ENCODE peak calls at places on chromosomes 3 and 15, in five cellular contexts. T is GM12878, S is HepG2, U is NT2/D1, C is H1. R is an unnamed sample.

GRCh38 chr15:71333839-71334238 is 218.6 kb downstream of the THSD4 start:
- DNase-seq in T (no peak), S (no peak), C (no peak), U (no peak), R (no peak)

GRCh38 chr3:4852780-4853748 is 126.2 kb upstream of the BHLHE40 start:
- DNase-seq in S (no peak), U (no peak), C (no peak), T (no peak), R (no peak)

GRCh38 chr3:6577584-6577983 is 283.3 kb upstream of the GRM7 start:
- DNase-seq in C (no peak), T (no peak), S (no peak), U (no peak), R (no peak)

GRCh38 chr3:155417119-155417517 is 123.6 kb upstream of the STRIT1 start:
- DNase-seq in S (no peak), T (no peak), U (no peak), C (no peak), R (no peak)

GRCh38 chr3:129793947-129794318 is 99.6 kb downstream of the TMCC1 start:
- DNase-seq in T (no peak), S (no peak), C (no peak), U (peak; percentile 16), R (no peak)

GRCh38 chr3:88149146-88149515 is 628 bp upstream of the C3orf38 start:
- DNase-seq in S (no peak), C (no peak), T (no peak), U (no peak), R (peak; percentile 36)

GRCh38 chr15:75389791-75390382 is 21.5 kb upstream of the MAN2C1 start:
- DNase-seq in U (no peak), C (no peak), T (no peak), S (no peak), R (no peak)

GRCh38 chr3:144085964-144086363 is 114.3 kb downstream of the DIPK2A start:
- DNase-seq in C (no peak), T (no peak), U (no peak), S (no peak), R (peak; percentile 7)

GRCh38 chr15:50627351-50628055 is 59.1 kb downstream of the TRPM7 start:
- DNase-seq in T (no peak), S (no peak), U (no peak), C (no peak), R (no peak)

GRCh38 chr3:43162573-43163084 is 56.8 kb upstream of the POMGNT2 start:
- DNase-seq in U (no peak), C (no peak), T (no peak), S (no peak), R (no peak)

GRCh38 chr15:81795899-81796298 is 249.9 kb downstream of the MEX3B start:
- DNase-seq in T (no peak), S (no peak), C (no peak), U (no peak), R (no peak)

GRCh38 chr3:187798126-187798525 is 52.9 kb upstream of the BCL6 start:
- DNase-seq in S (no peak), U (no peak), T (no peak), C (no peak), R (no peak)

GRCh38 chr3:187533797-187534196 is 136.4 kb downstream of the SST start:
- DNase-seq in S (no peak), T (no peak), C (no peak), U (no peak), R (no peak)

DNA sequence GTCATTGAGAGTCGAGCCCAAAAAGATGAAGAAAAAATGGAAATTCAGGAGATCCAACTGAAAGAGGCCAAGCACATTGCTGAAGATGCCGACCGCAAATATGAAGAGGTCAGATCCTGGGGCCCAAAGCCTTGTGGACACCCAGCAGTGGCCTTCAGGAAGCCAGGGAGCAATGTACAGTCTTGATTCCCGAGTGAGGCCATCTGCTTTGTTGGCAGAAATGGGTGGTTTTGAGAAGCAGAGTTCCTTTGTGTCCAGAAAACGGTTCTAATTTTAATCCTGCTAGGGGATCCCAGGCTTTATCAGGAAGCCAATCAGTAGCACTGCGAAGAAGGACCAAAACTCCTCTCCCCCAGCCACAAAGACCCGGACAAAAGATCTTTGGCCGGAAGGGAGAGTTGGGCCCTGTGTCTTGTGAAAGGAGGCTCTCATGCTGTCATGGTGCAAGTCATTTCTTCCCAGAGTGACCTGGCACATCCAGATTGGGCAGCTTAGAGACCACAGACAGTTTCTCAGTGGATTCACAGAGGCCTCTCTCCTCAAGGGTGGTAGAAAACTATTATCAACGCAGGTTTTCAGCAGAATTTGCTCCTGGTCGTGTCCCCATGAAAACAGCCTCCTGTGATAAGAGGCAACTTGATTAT is 17.1 kb downstream of the TPM1 start:
- DNase-seq in C (no peak), U (no peak), T (no peak), S (no peak), R (no peak)
- TF ChIP-seq SUZ12 in C (no peak), U (no peak), T (no peak), S (no peak), R (no peak)

GRCh38 chr15:93865610-93866009 is 365.8 kb upstream of the MCTP2 start:
- DNase-seq in S (no peak), C (no peak), T (no peak), U (no peak), R (no peak)
- TF ChIP-seq SUZ12 in S (no peak), C (no peak), T (no peak), U (no peak), R (no peak)

GRCh38 chr15:30788595-30788994 is 115.1 kb upstream of the FAN1 start:
- DNase-seq in C (no peak), T (no peak), U (no peak), S (no peak), R (no peak)

GRCh38 chr15:30794388-30794787 is 109.3 kb upstream of the FAN1 start:
- DNase-seq in T (no peak), C (no peak), S (no peak), U (no peak), R (no peak)

GRCh38 chr15:30791776-30792175 is 111.9 kb upstream of the FAN1 start:
- DNase-seq in S (no peak), U (no peak), C (no peak), T (no peak), R (no peak)

DNA sequence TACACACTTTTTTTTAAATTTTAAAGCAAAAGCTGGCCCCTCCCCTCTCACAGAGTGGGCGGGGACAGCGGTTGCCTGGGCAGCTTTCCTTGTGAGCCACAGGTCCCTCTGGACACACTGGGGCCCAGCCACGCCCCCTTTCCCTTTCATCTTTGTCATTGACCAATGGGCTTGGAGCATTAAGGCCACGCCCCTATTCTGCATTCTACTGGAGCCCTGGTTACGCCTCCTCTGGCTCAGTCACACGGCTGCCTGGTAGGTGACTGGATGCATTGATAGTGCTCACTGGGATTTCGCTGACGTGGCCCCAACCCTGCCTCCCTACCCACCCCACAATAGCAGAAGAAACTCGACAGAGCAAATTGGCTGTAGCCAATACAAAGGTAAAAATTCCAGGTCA is 112.5 kb upstream of the FAN1 start:
- DNase-seq in C (no peak), S (no peak), U (no peak), T (no peak), R (peak; percentile 3)
- TF ChIP-seq SUZ12 in C (no peak), S (no peak), U (no peak), T (no peak), R (no peak)

GRCh38 chr3:14481018-14481645 is 59.0 kb downstream of the GRIP2 start:
- DNase-seq in C (no peak), U (no peak), S (no peak), T (no peak), R (no peak)
- TF ChIP-seq SUZ12 in C (no peak), U (no peak), S (no peak), T (no peak), R (no peak)

GRCh38 chr15:82882250-82882928 is 70.1 kb downstream of the HOMER2 start:
- DNase-seq in U (no peak), S (no peak), T (no peak), C (no peak), R (no peak)
- TF ChIP-seq SUZ12 in U (no peak), S (no peak), T (no peak), C (no peak), R (no peak)

DNA sequence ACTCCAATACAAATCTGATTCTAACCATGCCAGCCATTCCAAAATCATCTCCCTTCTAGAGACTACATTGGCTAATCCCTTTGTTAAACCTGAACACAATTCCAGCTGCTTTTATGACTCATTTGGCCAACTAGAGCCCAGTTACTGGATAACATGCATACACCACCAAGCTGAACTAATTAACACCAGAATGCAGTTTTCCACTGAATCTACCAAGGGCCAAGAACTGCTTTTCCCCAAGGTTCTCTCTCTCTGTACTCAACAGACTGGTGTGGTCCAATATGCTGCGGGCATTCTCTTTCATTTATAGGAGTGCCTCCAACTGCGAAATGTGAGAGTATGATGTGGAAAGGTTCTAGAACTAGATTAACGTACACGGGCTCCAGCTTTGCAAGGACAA is 1.5 kb downstream of the CHSY1 start:
- DNase-seq in U (no peak), C (no peak), T (no peak), S (no peak), R (no peak)
- TF ChIP-seq SUZ12 in U (no peak), C (no peak), T (no peak), S (no peak), R (no peak)

DNA sequence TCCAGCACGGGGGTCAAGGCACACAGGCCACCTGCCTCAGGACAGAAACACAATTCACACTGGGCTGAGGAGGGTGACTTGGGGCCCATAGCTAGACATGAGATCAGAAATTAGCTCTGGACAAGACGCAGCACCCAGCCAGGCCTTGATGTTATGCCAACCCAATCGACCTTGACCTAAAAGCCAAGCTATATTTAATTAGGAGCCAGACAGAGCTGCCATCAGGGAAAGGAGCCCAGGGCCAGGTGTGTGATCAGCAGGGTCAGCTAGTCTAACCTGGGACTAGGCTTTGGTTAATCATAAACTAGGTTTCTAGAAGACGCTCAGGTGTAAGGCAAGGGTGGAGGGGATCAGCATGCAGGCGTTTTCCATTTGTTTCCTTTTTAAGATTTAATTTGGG is 23.9 kb upstream of the SLC25A36 start:
- DNase-seq in U (no peak), S (no peak), C (no peak), T (no peak), R (no peak)
- TF ChIP-seq SUZ12 in U (no peak), S (no peak), C (no peak), T (no peak), R (no peak)

GRCh38 chr3:123385981-123386380 is 62.9 kb downstream of the ADCY5 start:
- DNase-seq in S (no peak), T (no peak), C (no peak), U (no peak), R (no peak)
- TF ChIP-seq SUZ12 in S (no peak), T (no peak), C (no peak), U (no peak), R (no peak)

GRCh38 chr15:48361690-48362089 is 30.5 kb downstream of the DUT start:
- DNase-seq in S (no peak), T (no peak), U (no peak), C (no peak), R (no peak)
- TF ChIP-seq SUZ12 in S (no peak), T (no peak), U (no peak), C (no peak), R (no peak)

R was measured in HEK293T.